ENCODE peak calls at places on chromosomes 12 and 14, in five cellular contexts. P is mesenchymal stem cell, B is IMR-90, V is H1, C is H9. S is an unnamed sample.

GRCh38 chr14:38357557-38357956 is 101.7 kb upstream of the CLEC14A start:
- DNase-seq in B (peak), C (no peak), V (no peak), P (peak), S (no peak)

GRCh38 chr14:96698846-96699543 is 98.2 kb upstream of the VRK1 start:
- DNase-seq in B (no peak), P (no peak), V (no peak), C (no peak), S (no peak)

GRCh38 chr12:55049676-55050075 is 29.9 kb downstream of the NEUROD4 start:
- DNase-seq in C (no peak), V (no peak), P (no peak), B (no peak), S (no peak)

GRCh38 chr12:99772274-99772673 is 124.7 kb downstream of the GARIN6 start:
- DNase-seq in P (no peak), C (no peak), V (no peak), B (no peak), S (no peak)

GRCh38 chr14:29222671-29223268 is 456.2 kb downstream of the FOXG1 start:
- DNase-seq in P (peak), B (peak), V (no peak), C (peak), S (no peak)

GRCh38 chr12:100927825-100928224 is 133.2 kb downstream of the ANO4 start:
- DNase-seq in V (no peak), B (peak), C (no peak), P (peak), S (no peak)

GRCh38 chr12:128684357-128684756 is 139.4 kb downstream of the SLC15A4 start:
- DNase-seq in B (no peak), P (no peak), V (no peak), C (no peak), S (no peak)

GRCh38 chr12:19168634-19169033 is 39.1 kb downstream of the PLEKHA5 start:
- DNase-seq in B (no peak), C (no peak), P (no peak), V (no peak), S (no peak)

GRCh38 chr12:84637926-84638325 is 274.7 kb downstream of the SLC6A15 start:
- DNase-seq in P (peak), V (no peak), B (peak), C (no peak), S (no peak)

GRCh38 chr12:94208433-94208921 is 60.1 kb downstream of the PLXNC1 start:
- DNase-seq in B (no peak), C (no peak), V (no peak), P (no peak), S (no peak)

GRCh38 chr14:61695695-61696527 is 598 bp downstream of the HIF1A start:
- DNase-seq in P (peak), B (peak), V (peak), C (peak), S (peak)

GRCh38 chr12:20376984-20377383 is 8.6 kb downstream of the PDE3A start:
- DNase-seq in V (no peak), C (no peak), B (peak), P (peak), S (no peak)

GRCh38 chr12:95473440-95473946 is 459 bp upstream of the METAP2 start:
- DNase-seq in B (peak), C (peak), P (peak), V (no peak), S (peak)

GRCh38 chr12:93832126-93832525 is 155.0 kb downstream of the CRADD start:
- DNase-seq in P (no peak), C (no peak), V (no peak), B (peak), S (no peak)

GRCh38 chr14:32017587-32017986 is 59.5 kb upstream of the ARHGAP5 start:
- DNase-seq in C (no peak), P (no peak), B (no peak), V (no peak), S (no peak)

GRCh38 chr14:73059326-73059725 is 992 bp downstream of the RBM25 start:
- DNase-seq in B (peak), C (no peak), V (no peak), P (peak), S (no peak)

GRCh38 chr14:73058224-73058922 is at the start of gene RBM25:
- DNase-seq in C (peak), P (peak), B (peak), V (peak), S (peak)

GRCh38 chr14:73057939-73058223 is 453 bp upstream of the RBM25 start:
- DNase-seq in B (no peak), V (no peak), C (no peak), P (no peak), S (no peak)

GRCh38 chr14:73055251-73055650 is 3.1 kb upstream of the RBM25 start:
- DNase-seq in C (no peak), P (no peak), V (no peak), B (no peak), S (no peak)

GRCh38 chr14:73058923-73059311 is 583 bp downstream of the RBM25 start:
- DNase-seq in B (peak), V (peak), C (peak), P (peak), S (no peak)
- H3K14ac ChIP-seq in B (peak), V (no peak), C (peak), P (no peak), S (peak)

GRCh38 chr14:59969319-59969718 is 49.4 kb downstream of the LRRC9 start:
- DNase-seq in B (peak), P (peak), V (no peak), C (no peak), S (no peak)

GRCh38 chr14:59961518-59962062 is 41.6 kb downstream of the LRRC9 start:
- DNase-seq in V (no peak), B (no peak), C (no peak), P (no peak), S (no peak)

GRCh38 chr14:59959663-59960062 is 39.7 kb downstream of the LRRC9 start:
- DNase-seq in C (no peak), P (no peak), V (no peak), B (no peak), S (no peak)

DNA sequence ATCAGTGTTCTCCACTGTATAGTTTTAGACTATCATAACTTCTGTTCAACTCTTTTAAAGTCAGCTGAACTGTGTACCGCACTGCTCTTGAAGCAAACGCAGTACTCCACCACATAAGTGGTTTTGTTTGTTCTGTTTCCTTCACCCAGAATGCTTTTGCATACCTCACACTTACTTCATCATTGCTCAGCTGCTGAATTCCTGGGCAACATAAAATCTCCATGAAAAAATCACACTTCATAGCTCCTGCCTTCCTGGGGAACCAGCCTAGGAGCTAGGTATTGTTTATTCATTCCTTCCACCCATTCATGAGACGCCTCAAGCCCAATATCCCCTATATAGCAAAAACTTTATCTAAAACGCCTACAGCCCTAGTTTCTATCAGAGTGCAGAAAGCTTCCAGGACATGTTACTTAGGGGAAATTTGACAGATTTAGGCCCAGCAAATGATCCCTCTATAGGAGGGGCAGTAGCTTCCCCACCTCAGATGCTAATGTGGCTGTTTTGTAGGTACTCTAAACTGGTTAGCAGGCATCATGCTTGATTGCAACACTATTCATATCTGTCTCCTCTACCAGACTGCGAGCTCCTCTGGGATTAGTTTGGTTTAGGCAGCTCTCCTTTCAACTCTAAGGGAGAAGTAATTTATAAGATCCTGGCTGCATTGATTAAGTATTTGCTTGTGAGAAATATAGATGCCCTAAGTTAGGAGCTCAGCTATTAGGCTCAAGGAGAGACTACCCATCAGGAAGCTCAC is 44.5 kb downstream of the LRRC9 start:
- DNase-seq in V (no peak), C (no peak), B (peak), P (peak), S (no peak)
- H2BK15ac ChIP-seq in V (no peak), C (no peak), B (no peak), P (no peak), S (no peak)

DNA sequence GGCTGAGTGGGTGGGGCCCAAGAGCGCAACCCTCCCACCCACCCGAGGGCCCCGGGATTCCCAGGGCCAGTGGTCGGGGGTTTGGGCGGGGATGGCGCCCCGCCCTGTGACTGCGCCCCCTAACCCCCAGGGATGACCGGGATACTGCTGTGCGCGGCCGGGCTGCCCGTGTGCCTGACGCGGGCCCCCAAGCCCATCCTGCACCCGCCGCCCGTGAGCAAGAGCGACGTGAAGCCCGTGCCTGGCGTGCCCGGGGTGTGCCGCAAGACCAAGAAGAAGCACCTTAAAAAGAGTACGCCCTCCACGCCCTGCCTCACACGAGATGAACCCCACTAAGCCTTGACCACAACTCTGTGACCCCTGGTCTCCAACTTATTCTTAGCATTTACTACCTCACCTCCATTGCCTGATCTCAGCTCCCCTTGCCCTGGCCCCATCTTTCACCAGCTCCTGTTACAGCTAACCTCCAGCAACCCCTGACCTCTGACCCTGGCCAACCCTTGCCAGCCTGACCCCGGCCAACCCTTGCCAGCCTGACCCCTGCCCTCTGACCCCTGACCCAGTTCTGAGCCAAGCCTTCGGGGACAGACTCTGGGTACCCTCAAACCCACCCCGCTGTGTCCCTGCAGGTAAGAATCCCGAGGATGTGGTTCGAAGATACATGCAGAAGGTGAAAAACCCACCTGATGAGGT is 37.0 kb downstream of the DTX1 start:
- DNase-seq in P (no peak), B (no peak), C (no peak), V (no peak), S (no peak)
- H3K9ac ChIP-seq in P (no peak), B (no peak), C (no peak), V (no peak), S (peak)

GRCh38 chr12:48882972-48883304 is 17.3 kb upstream of the RND1 start:
- DNase-seq in P (peak), B (no peak), V (no peak), C (no peak), S (no peak)

GRCh38 chr12:48882325-48882687 is 16.6 kb upstream of the RND1 start:
- DNase-seq in B (peak), C (peak), P (peak), V (no peak), S (no peak)

GRCh38 chr12:48880647-48881046 is 15.0 kb upstream of the RND1 start:
- DNase-seq in C (no peak), P (no peak), B (no peak), V (no peak), S (no peak)

GRCh38 chr12:48881652-48882324 is 16.1 kb upstream of the RND1 start:
- DNase-seq in V (no peak), P (peak), C (no peak), B (no peak), S (no peak)

DNA sequence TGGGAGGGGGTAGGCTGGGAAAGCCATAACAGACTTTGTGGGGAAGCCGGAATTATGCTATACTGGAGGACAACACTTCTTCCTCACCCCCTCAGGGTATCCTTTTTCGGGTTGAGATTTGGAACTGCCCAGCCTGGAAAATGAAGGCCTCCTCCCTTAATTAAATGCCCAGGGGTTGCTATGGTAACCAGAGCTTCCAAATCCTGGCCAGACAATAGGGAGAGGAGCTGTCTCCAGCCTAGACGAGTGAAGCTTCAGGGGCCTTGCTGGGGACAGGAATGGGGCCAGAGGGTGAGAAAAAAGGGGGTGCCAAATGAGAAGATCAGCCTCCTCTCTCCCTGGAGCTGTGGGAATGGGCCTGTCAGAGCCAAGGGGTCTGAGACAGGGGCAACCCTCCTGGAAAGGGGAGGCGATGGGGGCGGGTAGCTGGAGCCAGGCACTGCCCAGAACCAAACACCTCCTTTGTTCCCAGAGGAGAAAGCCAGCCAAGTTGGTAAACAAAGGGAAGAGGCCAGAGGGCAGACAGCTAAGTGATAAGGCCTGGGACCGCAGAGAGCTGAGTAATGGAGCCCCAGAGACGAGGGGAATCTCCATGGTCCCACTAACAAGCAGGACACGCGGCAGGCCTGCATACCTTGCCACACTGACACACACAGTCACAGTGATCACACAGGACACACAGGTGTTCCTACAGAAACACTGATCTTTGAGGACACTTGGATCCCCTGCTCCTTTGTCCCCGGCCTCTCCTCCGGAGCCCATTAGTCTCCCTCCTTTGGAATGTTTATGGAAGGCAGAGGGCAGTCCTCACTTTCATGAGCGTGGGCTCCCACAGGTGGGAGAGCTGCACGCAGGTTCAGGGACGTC is 17.9 kb upstream of the RND1 start:
- DNase-seq in V (peak), P (peak), B (peak), C (peak), S (peak)
- H3K14ac ChIP-seq in V (no peak), P (no peak), B (peak), C (peak), S (no peak)

DNA sequence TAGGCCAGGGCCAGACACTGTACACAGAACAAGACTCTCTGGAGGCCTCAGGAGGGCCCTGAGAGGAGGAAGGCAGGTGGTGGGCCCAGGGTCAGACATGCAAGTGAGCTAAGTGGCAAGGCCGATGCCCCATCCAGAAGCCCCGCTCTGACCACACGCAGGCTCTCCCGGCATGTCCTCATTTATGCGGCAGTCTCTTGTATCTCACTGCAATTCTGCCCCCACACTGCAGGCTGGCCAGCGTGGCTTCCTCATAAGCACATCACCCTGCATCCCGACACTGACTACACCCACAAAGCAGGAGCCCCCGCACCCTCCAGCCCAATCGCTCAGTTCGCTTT is 17.5 kb downstream of the SSH1 start:
- DNase-seq in P (no peak), C (no peak), V (no peak), B (no peak), S (no peak)
- H2BK15ac ChIP-seq in P (peak), C (no peak), V (peak), B (peak), S (no peak)

DNA sequence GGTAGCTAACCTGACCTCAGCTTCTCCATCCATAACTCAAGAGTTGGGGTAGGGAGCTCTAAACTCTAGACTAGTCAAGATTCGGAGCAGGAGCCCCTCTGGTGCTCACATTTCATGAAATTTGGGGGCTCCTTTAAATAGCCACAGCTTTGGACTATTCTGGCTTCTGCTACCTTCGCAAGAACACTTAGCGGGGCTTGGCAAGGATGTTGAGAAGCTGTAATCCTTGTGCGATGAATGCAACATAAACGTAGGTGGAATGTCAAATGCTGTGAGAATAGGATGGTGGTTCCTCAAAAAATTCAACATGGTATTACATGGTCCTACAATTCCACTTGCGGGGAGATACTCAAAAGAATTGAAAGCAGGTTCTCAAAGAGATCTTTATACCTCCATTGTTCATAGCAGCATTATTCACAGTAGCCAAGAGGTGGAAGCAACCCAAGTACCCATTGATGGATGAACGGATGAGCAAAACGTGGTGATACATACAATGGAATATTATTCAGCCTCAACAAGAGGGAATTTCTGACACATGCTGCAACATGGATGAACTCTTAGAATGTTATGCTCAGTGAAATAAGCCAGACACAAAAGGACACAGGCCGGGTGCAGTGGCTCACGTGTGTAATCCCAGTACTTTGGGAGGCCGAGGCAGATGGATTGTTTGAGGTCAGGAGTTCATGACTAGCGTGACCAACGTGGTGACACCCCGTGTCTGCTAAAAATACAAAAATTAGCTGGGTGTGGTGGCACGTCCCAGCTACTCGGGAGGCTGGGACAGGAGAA is 73.8 kb downstream of the ACTN1 start:
- DNase-seq in V (no peak), B (no peak), C (no peak), P (no peak), S (no peak)
- H3K9ac ChIP-seq in V (no peak), B (no peak), C (no peak), P (no peak), S (no peak)

GRCh38 chr12:125259525-125259924 is 194.3 kb downstream of the AACS start:
- DNase-seq in C (no peak), B (no peak), P (no peak), V (no peak), S (no peak)

GRCh38 chr12:125262866-125263265 is 197.6 kb downstream of the AACS start:
- DNase-seq in V (no peak), P (no peak), B (no peak), C (no peak), S (no peak)

GRCh38 chr12:125267114-125267513 is 201.9 kb downstream of the AACS start:
- DNase-seq in P (no peak), C (no peak), B (no peak), V (no peak), S (no peak)

DNA sequence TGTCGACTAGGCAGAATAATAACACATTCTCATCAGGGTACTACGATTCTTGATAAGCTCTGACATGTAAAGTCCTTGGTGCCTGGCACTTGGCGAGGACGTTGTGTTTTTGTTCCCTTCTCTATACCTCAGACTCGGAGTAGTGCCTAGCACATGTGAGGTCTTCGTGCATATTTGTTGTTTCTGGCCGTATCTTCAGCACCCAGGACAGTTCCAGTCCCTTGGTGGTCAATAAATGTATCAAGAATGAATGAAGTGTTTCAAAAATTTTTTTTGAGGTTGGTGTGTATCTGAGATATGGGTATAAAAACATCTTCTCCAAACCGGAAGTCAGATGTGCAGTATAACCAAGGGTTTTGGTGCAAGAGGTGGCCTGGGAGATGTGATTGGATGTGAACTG is 198.2 kb downstream of the AACS start:
- DNase-seq in V (no peak), P (no peak), C (no peak), B (no peak), S (no peak)
- H3K14ac ChIP-seq in V (no peak), P (no peak), C (no peak), B (no peak), S (no peak)

S was measured in neuronal stem cell.